ENCODE peak calls at places on chromosomes 2 and 18, in ten cellular contexts. J, Q, R, P, D, Z, K, C, X and B are unnamed samples. For H3K9me3, the result is how much of the 10 kb centered on the place peaks cover.

GRCh38 chr18:30709598-30709997 is 332.9 kb downstream of the DSC3 start:
- DNase-seq in J (no peak), Q (no peak), R (no peak), P (no peak), D (no peak), Z (no peak), K (no peak), C (no peak), X (no peak), B (no peak)

GRCh38 chr2:184119920-184120820 is 478.2 kb upstream of the ZNF804A start:
- DNase-seq in J (no peak), Q (no peak), R (no peak), P (no peak), D (no peak), Z (no peak), K (peak), C (no peak), X (no peak), B (no peak)

GRCh38 chr18:60596928-60597327 is 224.4 kb upstream of the MC4R start:
- DNase-seq in J (no peak), Q (no peak), R (no peak), P (no peak), D (no peak), Z (no peak), K (no peak), C (no peak), X (no peak), B (no peak)

GRCh38 chr2:118737690-118738089 is 109.8 kb downstream of the EN1 start:
- DNase-seq in J (no peak), Q (no peak), R (no peak), P (no peak), D (no peak), Z (no peak), K (no peak), C (no peak), X (no peak), B (no peak)

GRCh38 chr18:28043631-28044030 is 133.3 kb downstream of the CDH2 start:
- DNase-seq in J (no peak), Q (no peak), R (no peak), P (no peak), D (no peak), Z (no peak), K (no peak), C (no peak), X (no peak), B (no peak)

GRCh38 chr2:34242741-34243123 is 643.6 kb upstream of the FAM98A start:
- DNase-seq in J (no peak), Q (peak), R (peak), P (no peak), D (no peak), Z (peak), K (no peak), C (no peak), X (no peak), B (no peak)

GRCh38 chr2:134169788-134170187 is 84.1 kb upstream of the MGAT5 start:
- DNase-seq in J (no peak), Q (no peak), R (no peak), P (no peak), D (no peak), Z (no peak), K (no peak), C (no peak), X (no peak), B (peak)

GRCh38 chr18:3449702-3450357 is at the start of gene TGIF1:
- DNase-seq in J (peak), Q (peak), R (peak), P (no peak), D (peak), Z (peak), K (peak), C (peak), X (peak), B (peak)

DNA sequence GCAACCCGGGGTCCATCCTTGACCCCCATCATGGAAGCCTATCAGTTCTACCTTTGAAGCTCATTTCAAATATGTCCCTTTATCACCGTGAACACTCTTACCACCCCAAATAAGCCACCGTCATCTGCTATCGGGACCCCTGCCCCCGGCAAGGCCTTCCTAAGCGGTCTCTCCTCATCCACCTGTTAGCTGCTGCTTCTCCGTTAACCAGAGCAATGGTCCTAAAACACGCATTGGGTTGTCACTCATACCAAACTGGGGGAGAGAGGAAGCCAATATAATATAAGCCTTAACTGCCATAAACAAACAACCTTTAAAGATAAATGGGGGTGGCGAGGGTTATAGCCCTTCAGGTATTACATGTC is 680 bp downstream of the ASNSD1 start:
- DNase-seq in J (no peak), Q (no peak), R (no peak), P (no peak), D (peak), Z (no peak), K (no peak), C (no peak), X (no peak), B (no peak)
- H3K9me3 ChIP-seq in J (under half), Q (under half), R (under half), P (under half), D (under half), Z (under half), K (under half), C (under half), X (under half), B (under half)

GRCh38 chr2:176101216-176101845 is 1.7 kb downstream of the HOXD12 start:
- DNase-seq in J (no peak), Q (no peak), R (no peak), P (no peak), D (no peak), Z (no peak), K (no peak), C (no peak), X (no peak), B (no peak)
- H3K9me3 ChIP-seq in J (under half), Q (under half), R (under half), P (under half), D (under half), Z (under half), K (under half), C (under half), X (under half), B (under half)

DNA sequence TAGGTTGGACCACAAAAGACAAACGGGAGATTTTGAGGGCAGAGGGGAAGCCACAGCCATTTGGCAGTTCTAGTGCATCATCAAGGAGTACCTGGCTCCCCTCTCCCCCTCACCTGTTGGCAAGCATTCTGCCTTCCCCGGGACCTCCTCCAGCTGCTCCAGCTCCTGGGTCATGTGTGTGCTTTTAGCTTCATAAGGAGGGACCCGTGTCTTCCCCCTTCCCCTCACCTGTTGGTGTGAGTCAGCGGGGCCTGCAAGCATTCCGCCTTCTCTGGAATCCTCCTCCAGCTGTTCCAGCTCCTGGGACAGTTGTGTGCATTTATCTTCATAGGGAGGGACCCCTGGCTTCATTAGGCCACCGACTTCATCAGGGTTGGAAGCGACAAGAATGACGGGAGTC is 58.8 kb downstream of the SPP2 start:
- DNase-seq in J (no peak), Q (no peak), R (no peak), P (no peak), D (no peak), Z (no peak), K (no peak), C (no peak), X (no peak), B (peak)
- H3K9me3 ChIP-seq in J (under half), Q (under half), R (under half), P (under half), D (under half), Z (under half), K (under half), C (under half), X (under half), B (under half)

GRCh38 chr2:35785564-35785963 is 570.0 kb upstream of the CRIM1 start:
- DNase-seq in J (no peak), Q (no peak), R (no peak), P (no peak), D (no peak), Z (no peak), K (no peak), C (no peak), X (no peak), B (no peak)
- H3K9me3 ChIP-seq in J (under half), Q (under half), R (under half), P (under half), D (under half), Z (under half), K (under half), C (under half), X (under half), B (under half)